ENCODE peak calls at places on chromosomes 5 and 9, in four cellular contexts. L is left ventricle myocardium inferior, A is neural crest cell, U is BJ. M is an unnamed sample.

GRCh38 chr9:114304416-114305188 is 18.3 kb upstream of the ORM1 start:
- DNase-seq in L (no peak), A (no peak), U (no peak), M (no peak)

GRCh38 chr5:139708877-139709586 is 60.9 kb downstream of the CXXC5 start:
- DNase-seq in L (peak), A (peak), U (peak), M (peak)

GRCh38 chr5:88833371-88834107 is 49.4 kb downstream of the MEF2C start:
- DNase-seq in L (peak), A (no peak), U (no peak), M (no peak)

GRCh38 chr9:124761710-124762109 is 9.4 kb downstream of the NR6A1 start:
- DNase-seq in A (no peak), U (no peak), L (no peak), M (no peak)

GRCh38 chr9:132228062-132228461 is 66.2 kb downstream of the NTNG2 start:
- DNase-seq in A (no peak), L (no peak), U (no peak), M (no peak)

GRCh38 chr9:37210737-37211523 is 90.6 kb downstream of the ZCCHC7 start:
- DNase-seq in A (no peak), L (no peak), U (no peak), M (no peak)

GRCh38 chr5:93532370-93532769 is 48.6 kb downstream of the NR2F1-AS1 start:
- DNase-seq in U (peak), A (no peak), L (peak), M (no peak)

GRCh38 chr5:140311011-140311467 is 8.1 kb upstream of the PFDN1 start:
- DNase-seq in A (no peak), U (peak), L (no peak), M (no peak)

GRCh38 chr5:57960569-57960968 is 478.0 kb upstream of the ACTBL2 start:
- DNase-seq in A (no peak), U (no peak), L (no peak), M (no peak)

GRCh38 chr5:1173485-1174070 is 27.8 kb upstream of the SLC6A19 start:
- DNase-seq in A (no peak), L (no peak), U (no peak), M (no peak)

GRCh38 chr5:93904917-93905316 is 163.5 kb upstream of the POU5F2 start:
- DNase-seq in U (no peak), A (no peak), L (no peak), M (no peak)

GRCh38 chr5:131258733-131259132 is 5.1 kb upstream of the CDC42SE2 start:
- DNase-seq in A (no peak), L (no peak), U (no peak), M (no peak)

GRCh38 chr9:89668216-89668867 is 63.5 kb downstream of the GADD45G start:
- DNase-seq in L (no peak), U (no peak), A (no peak), M (no peak)

GRCh38 chr5:106415541-106415940 is 1255.2 kb downstream of the EFNA5 start:
- DNase-seq in A (no peak), U (peak), L (no peak), M (no peak)

GRCh38 chr5:103394676-103395075 is 136.1 kb downstream of the MACIR start:
- DNase-seq in A (no peak), L (no peak), U (no peak), M (no peak)

GRCh38 chr5:75050415-75050814 is 1.9 kb downstream of the GCNT4 start:
- DNase-seq in A (peak), U (no peak), L (no peak), M (peak)

GRCh38 chr9:84141762-84142370 is 161.3 kb downstream of the RMI1 start:
- DNase-seq in A (no peak), L (no peak), U (no peak), M (peak)

GRCh38 chr5:150644496-150644895 is 4.0 kb downstream of the SYNPO start:
- DNase-seq in L (peak), A (no peak), U (no peak), M (no peak)

GRCh38 chr5:162485666-162486292 is 418.2 kb downstream of the GABRG2 start:
- DNase-seq in U (no peak), L (no peak), A (no peak), M (no peak)

GRCh38 chr9:106878943-106879916 is 16.3 kb downstream of the ZNF462 start:
- DNase-seq in L (peak), U (peak), A (no peak), M (no peak)

GRCh38 chr5:126508962-126509279 is 85.7 kb downstream of the GRAMD2B start:
- DNase-seq in U (no peak), L (no peak), A (no peak), M (no peak)

GRCh38 chr5:112581811-112582320 is 155.8 kb upstream of the APC start:
- DNase-seq in A (no peak), L (no peak), U (no peak), M (no peak)

GRCh38 chr5:33180900-33181299 is 259.9 kb upstream of the TARS1 start:
- DNase-seq in L (no peak), A (no peak), U (peak), M (no peak)
- TF ChIP-seq CTCF in L (peak), A (peak), U (peak), M (peak)

GRCh38 chr9:18502546-18502945 is 28.6 kb downstream of the ADAMTSL1 start:
- DNase-seq in L (no peak), A (no peak), U (no peak), M (no peak)

GRCh38 chr9:18504707-18505106 is 30.8 kb downstream of the ADAMTSL1 start:
- DNase-seq in A (no peak), U (no peak), L (no peak), M (no peak)

GRCh38 chr9:18507151-18507550 is 33.2 kb downstream of the ADAMTSL1 start:
- DNase-seq in U (no peak), L (no peak), A (no peak), M (no peak)
- TF ChIP-seq CTCF in U (no peak), L (no peak), A (no peak), M (no peak)

DNA sequence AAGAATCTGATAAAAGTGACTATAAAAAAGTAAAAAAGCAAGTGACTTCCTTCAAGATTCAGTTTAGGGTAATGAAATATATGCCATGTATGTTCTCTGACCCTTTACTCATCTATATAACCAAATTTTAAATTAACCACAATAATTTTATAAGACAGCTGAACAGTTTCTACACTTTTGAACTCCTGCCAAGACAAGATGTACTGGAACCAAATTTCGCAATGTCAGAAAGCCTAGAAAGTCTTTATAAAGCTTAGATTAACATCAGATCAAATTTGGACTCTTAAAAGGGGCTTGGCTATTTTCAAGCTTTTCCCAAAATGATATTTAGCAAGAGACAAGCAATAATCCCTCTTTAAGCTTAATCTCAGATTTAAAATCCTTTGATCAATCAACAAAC is 362.6 kb downstream of the PTPRD start:
- DNase-seq in U (no peak), L (no peak), A (no peak), M (no peak)
- TF ChIP-seq CTCF in U (no peak), L (no peak), A (no peak), M (no peak)

DNA sequence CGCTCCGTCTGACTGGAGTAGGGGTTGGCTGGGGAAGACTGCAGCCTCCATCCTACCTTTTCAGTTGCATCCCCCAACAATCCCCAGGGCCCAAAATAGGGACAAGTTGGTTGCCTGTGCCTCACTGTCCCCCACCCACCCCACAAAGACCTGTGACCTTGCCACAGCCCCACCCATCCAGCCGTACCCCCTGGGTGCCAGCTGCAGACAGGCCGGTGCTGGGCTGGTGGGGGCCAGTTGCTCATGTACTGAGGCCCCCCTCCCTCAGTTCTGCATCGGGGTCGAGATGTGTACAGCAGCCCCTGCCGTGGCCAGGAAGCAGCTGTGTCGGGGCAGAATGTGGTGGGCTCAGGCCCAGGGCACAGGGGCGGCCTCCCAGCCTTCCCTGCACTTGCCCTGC is 374 bp downstream of the LCNL1 start:
- DNase-seq in L (no peak), U (no peak), A (no peak), M (no peak)
- TF ChIP-seq CTCF in L (no peak), U (no peak), A (no peak), M (no peak)

DNA sequence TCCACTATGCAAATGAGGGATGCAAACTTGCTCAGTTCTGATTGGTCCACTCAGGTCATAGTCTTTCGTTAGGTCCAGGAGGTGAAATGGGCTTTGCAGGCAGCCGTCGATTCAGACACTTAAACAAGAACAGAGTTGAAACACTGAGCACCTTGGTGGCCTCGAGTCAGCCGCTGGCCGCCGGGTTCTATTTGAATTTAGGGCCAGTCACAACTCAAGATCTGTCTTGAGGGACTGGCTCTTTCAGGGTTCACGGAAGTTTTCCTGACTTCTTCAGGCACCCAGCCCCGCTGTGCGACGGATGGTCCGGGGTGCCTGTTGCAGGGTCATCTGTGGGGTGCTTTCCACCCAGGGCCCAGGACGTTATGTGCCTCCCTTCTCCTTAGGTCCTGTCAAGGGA is 412.8 kb upstream of the IRX4 start:
- DNase-seq in A (no peak), L (no peak), U (no peak), M (no peak)
- TF ChIP-seq CTCF in A (no peak), L (no peak), U (no peak), M (no peak)

GRCh38 chr5:157431544-157432200 is 28.3 kb upstream of the NIPAL4 start:
- DNase-seq in U (peak), A (no peak), L (no peak), M (no peak)
- TF ChIP-seq CTCF in U (peak), A (peak), L (peak), M (peak)

GRCh38 chr5:63233906-63234305 is 655.3 kb downstream of the LRRC70 start:
- DNase-seq in A (no peak), L (no peak), U (peak), M (no peak)

GRCh38 chr5:63230754-63231153 is 652.1 kb downstream of the LRRC70 start:
- DNase-seq in L (no peak), U (no peak), A (no peak), M (no peak)

GRCh38 chr5:63228154-63228553 is 649.5 kb downstream of the LRRC70 start:
- DNase-seq in A (no peak), U (no peak), L (no peak), M (no peak)
- TF ChIP-seq CTCF in A (no peak), U (no peak), L (no peak), M (no peak)

DNA sequence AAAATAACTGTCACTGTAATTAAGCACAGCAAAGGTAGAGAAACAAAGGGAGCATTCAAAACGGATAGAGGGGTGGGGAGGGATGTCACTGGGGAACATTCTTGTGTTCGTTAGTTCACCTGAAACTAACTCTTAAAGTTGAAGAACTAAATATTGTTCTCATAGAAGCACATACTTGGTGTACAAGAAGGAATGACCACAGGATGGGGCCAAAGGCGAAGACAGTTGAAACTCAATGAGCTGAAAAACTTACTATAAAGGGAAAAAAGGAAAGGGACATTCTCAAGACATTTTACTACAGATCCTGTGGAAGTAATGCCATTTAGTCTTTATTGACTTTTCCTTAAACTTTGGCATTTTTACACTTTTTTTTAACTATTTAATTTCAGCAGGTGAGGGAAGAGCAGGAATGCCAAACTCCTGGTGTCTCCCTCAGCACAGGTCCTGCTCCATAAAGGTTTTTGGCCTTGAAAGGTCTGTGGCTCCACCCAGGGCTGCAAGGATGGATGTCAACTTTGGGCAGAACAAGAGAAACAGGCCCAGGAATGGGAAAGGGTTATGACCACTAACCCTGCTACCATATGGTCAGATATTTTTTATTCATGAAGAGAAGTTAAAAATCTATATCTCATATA is 197.6 kb upstream of the RASA1 start:
- DNase-seq in L (no peak), U (peak), A (no peak), M (no peak)
- TF ChIP-seq CTCF in L (peak), U (peak), A (no peak), M (peak)